ENCODE peak calls at places on chromosomes 6 and 20, in ten cellular contexts. One of them, this sample, is unnamed.

GRCh38 chr20:35828916-35829315 is 57.1 kb downstream of the PHF20 start:
- DNase-seq in fibroblast of the aortic adventitia: no peak
- DNase-seq in heart right ventricle: no peak
- DNase-seq in Calu3: no peak
- DNase-seq in CD14-positive monocyte: no peak
- DNase-seq in HFFc6: no peak
- DNase-seq in neural crest cell: no peak
- DNase-seq in nephron progenitor cell: no peak
- DNase-seq in psoas muscle: no peak
- DNase-seq in AG10803: no peak
- DNase-seq in this sample: no peak

GRCh38 chr6:6780231-6780630 is 191.7 kb downstream of the LY86 start:
- DNase-seq in fibroblast of the aortic adventitia: no peak
- DNase-seq in CD14-positive monocyte: no peak
- DNase-seq in Calu3: no peak
- DNase-seq in AG10803: no peak
- DNase-seq in neural crest cell: no peak
- DNase-seq in heart right ventricle: no peak
- DNase-seq in psoas muscle: no peak
- DNase-seq in nephron progenitor cell: no peak
- DNase-seq in HFFc6: no peak
- DNase-seq in this sample: no peak

GRCh38 chr20:60750909-60751308 is 501.2 kb upstream of the CDH4 start:
- DNase-seq in Calu3: no peak
- DNase-seq in heart right ventricle: no peak
- DNase-seq in HFFc6: no peak
- DNase-seq in neural crest cell: no peak
- DNase-seq in psoas muscle: no peak
- DNase-seq in fibroblast of the aortic adventitia: no peak
- DNase-seq in CD14-positive monocyte: no peak
- DNase-seq in nephron progenitor cell: no peak
- DNase-seq in AG10803: no peak
- DNase-seq in this sample: no peak

GRCh38 chr6:90421656-90422055 is 125.0 kb upstream of the BACH2 start:
- DNase-seq in AG10803: no peak
- DNase-seq in heart right ventricle: no peak
- DNase-seq in neural crest cell: no peak
- DNase-seq in nephron progenitor cell: no peak
- DNase-seq in HFFc6: no peak
- DNase-seq in fibroblast of the aortic adventitia: no peak
- DNase-seq in CD14-positive monocyte: no peak
- DNase-seq in Calu3: no peak
- DNase-seq in psoas muscle: no peak
- DNase-seq in this sample: no peak

GRCh38 chr6:25872804-25873203 is 1.2 kb downstream of the SLC17A3 start:
- DNase-seq in CD14-positive monocyte: no peak
- DNase-seq in AG10803: no peak
- DNase-seq in heart right ventricle: no peak
- DNase-seq in neural crest cell: no peak
- DNase-seq in fibroblast of the aortic adventitia: no peak
- DNase-seq in nephron progenitor cell: no peak
- DNase-seq in HFFc6: no peak
- DNase-seq in Calu3: no peak
- DNase-seq in psoas muscle: no peak
- DNase-seq in this sample: no peak

GRCh38 chr6:157597461-157598312 is 216.7 kb downstream of the ZDHHC14 start:
- DNase-seq in Calu3: peak
- DNase-seq in HFFc6: peak
- DNase-seq in nephron progenitor cell: peak
- DNase-seq in fibroblast of the aortic adventitia: peak
- DNase-seq in AG10803: peak
- DNase-seq in neural crest cell: peak
- DNase-seq in CD14-positive monocyte: no peak
- DNase-seq in psoas muscle: no peak
- DNase-seq in heart right ventricle: peak
- DNase-seq in this sample: peak

GRCh38 chr6:160804639-160805038 is 102.6 kb downstream of the PLG start:
- DNase-seq in HFFc6: no peak
- DNase-seq in fibroblast of the aortic adventitia: no peak
- DNase-seq in Calu3: no peak
- DNase-seq in heart right ventricle: no peak
- DNase-seq in nephron progenitor cell: no peak
- DNase-seq in neural crest cell: no peak
- DNase-seq in AG10803: no peak
- DNase-seq in CD14-positive monocyte: no peak
- DNase-seq in psoas muscle: no peak
- DNase-seq in this sample: no peak

GRCh38 chr20:15475483-15475882 is 1097.8 kb downstream of the KIF16B start:
- DNase-seq in fibroblast of the aortic adventitia: no peak
- DNase-seq in neural crest cell: no peak
- DNase-seq in AG10803: no peak
- DNase-seq in Calu3: peak
- DNase-seq in heart right ventricle: peak
- DNase-seq in CD14-positive monocyte: no peak
- DNase-seq in HFFc6: no peak
- DNase-seq in nephron progenitor cell: peak
- DNase-seq in psoas muscle: peak
- DNase-seq in this sample: no peak

GRCh38 chr20:33176101-33176500 is 8.1 kb downstream of the BPIFA2 start:
- DNase-seq in AG10803: no peak
- DNase-seq in psoas muscle: no peak
- DNase-seq in HFFc6: no peak
- DNase-seq in nephron progenitor cell: no peak
- DNase-seq in CD14-positive monocyte: no peak
- DNase-seq in heart right ventricle: no peak
- DNase-seq in fibroblast of the aortic adventitia: no peak
- DNase-seq in Calu3: no peak
- DNase-seq in neural crest cell: no peak
- DNase-seq in this sample: no peak

GRCh38 chr6:14046476-14047068 is 71.0 kb upstream of the CD83 start:
- DNase-seq in CD14-positive monocyte: no peak
- DNase-seq in heart right ventricle: no peak
- DNase-seq in Calu3: peak
- DNase-seq in HFFc6: peak
- DNase-seq in psoas muscle: no peak
- DNase-seq in fibroblast of the aortic adventitia: peak
- DNase-seq in nephron progenitor cell: peak
- DNase-seq in neural crest cell: peak
- DNase-seq in AG10803: peak
- DNase-seq in this sample: no peak

GRCh38 chr6:25898289-25898977 is 24.4 kb upstream of the SLC17A3 start:
- DNase-seq in HFFc6: no peak
- DNase-seq in heart right ventricle: no peak
- DNase-seq in AG10803: no peak
- DNase-seq in nephron progenitor cell: no peak
- DNase-seq in fibroblast of the aortic adventitia: no peak
- DNase-seq in psoas muscle: no peak
- DNase-seq in CD14-positive monocyte: no peak
- DNase-seq in neural crest cell: no peak
- DNase-seq in Calu3: no peak
- DNase-seq in this sample: no peak

GRCh38 chr6:138404666-138405337 is 779 bp downstream of the HEBP2 start:
- DNase-seq in fibroblast of the aortic adventitia: peak
- DNase-seq in HFFc6: no peak
- DNase-seq in AG10803: no peak
- DNase-seq in neural crest cell: no peak
- DNase-seq in CD14-positive monocyte: no peak
- DNase-seq in psoas muscle: peak
- DNase-seq in Calu3: no peak
- DNase-seq in nephron progenitor cell: peak
- DNase-seq in heart right ventricle: no peak
- DNase-seq in this sample: peak

GRCh38 chr6:75418233-75418632 is 75.4 kb downstream of the FILIP1 start:
- DNase-seq in CD14-positive monocyte: no peak
- DNase-seq in HFFc6: peak
- DNase-seq in AG10803: peak
- DNase-seq in psoas muscle: no peak
- DNase-seq in fibroblast of the aortic adventitia: no peak
- DNase-seq in heart right ventricle: no peak
- DNase-seq in neural crest cell: no peak
- DNase-seq in nephron progenitor cell: no peak
- DNase-seq in Calu3: peak
- DNase-seq in this sample: no peak

GRCh38 chr6:20846602-20847028 is 312.4 kb downstream of the CDKAL1 start:
- DNase-seq in Calu3: no peak
- DNase-seq in neural crest cell: no peak
- DNase-seq in heart right ventricle: no peak
- DNase-seq in HFFc6: no peak
- DNase-seq in fibroblast of the aortic adventitia: peak
- DNase-seq in psoas muscle: no peak
- DNase-seq in AG10803: no peak
- DNase-seq in CD14-positive monocyte: no peak
- DNase-seq in nephron progenitor cell: no peak
- DNase-seq in this sample: no peak

GRCh38 chr20:45679650-45680049 is 9.6 kb upstream of the WFDC11 start:
- DNase-seq in AG10803: no peak
- DNase-seq in psoas muscle: no peak
- DNase-seq in HFFc6: no peak
- DNase-seq in heart right ventricle: no peak
- DNase-seq in fibroblast of the aortic adventitia: no peak
- DNase-seq in Calu3: no peak
- DNase-seq in CD14-positive monocyte: no peak
- DNase-seq in nephron progenitor cell: no peak
- DNase-seq in neural crest cell: no peak
- DNase-seq in this sample: no peak

GRCh38 chr6:101668496-101668895 is 275.0 kb downstream of the GRIK2 start:
- DNase-seq in heart right ventricle: no peak
- DNase-seq in nephron progenitor cell: no peak
- DNase-seq in fibroblast of the aortic adventitia: peak
- DNase-seq in psoas muscle: no peak
- DNase-seq in HFFc6: no peak
- DNase-seq in AG10803: no peak
- DNase-seq in CD14-positive monocyte: no peak
- DNase-seq in neural crest cell: no peak
- DNase-seq in Calu3: no peak
- DNase-seq in this sample: no peak

GRCh38 chr20:19588731-19589130 is 169.3 kb upstream of the RIN2 start:
- DNase-seq in nephron progenitor cell: no peak
- DNase-seq in neural crest cell: no peak
- DNase-seq in HFFc6: no peak
- DNase-seq in AG10803: peak
- DNase-seq in fibroblast of the aortic adventitia: peak
- DNase-seq in heart right ventricle: no peak
- DNase-seq in CD14-positive monocyte: no peak
- DNase-seq in psoas muscle: no peak
- DNase-seq in Calu3: no peak
- DNase-seq in this sample: no peak

GRCh38 chr20:8777866-8778265 is 291.0 kb upstream of the PLCB4 start:
- DNase-seq in CD14-positive monocyte: no peak
- DNase-seq in heart right ventricle: no peak
- DNase-seq in HFFc6: no peak
- DNase-seq in nephron progenitor cell: no peak
- DNase-seq in AG10803: no peak
- DNase-seq in fibroblast of the aortic adventitia: peak
- DNase-seq in neural crest cell: no peak
- DNase-seq in Calu3: no peak
- DNase-seq in psoas muscle: no peak
- DNase-seq in this sample: no peak

GRCh38 chr6:168605964-168606363 is 165.0 kb downstream of the SMOC2 start:
- DNase-seq in Calu3: peak
- DNase-seq in AG10803: no peak
- DNase-seq in psoas muscle: no peak
- DNase-seq in CD14-positive monocyte: no peak
- DNase-seq in fibroblast of the aortic adventitia: no peak
- DNase-seq in HFFc6: no peak
- DNase-seq in neural crest cell: no peak
- DNase-seq in nephron progenitor cell: no peak
- DNase-seq in heart right ventricle: no peak
- DNase-seq in this sample: no peak
- TF ChIP-seq CTCF in Calu3: no peak
- TF ChIP-seq CTCF in AG10803: no peak
- TF ChIP-seq CTCF in psoas muscle: no peak
- TF ChIP-seq CTCF in CD14-positive monocyte: no peak
- TF ChIP-seq CTCF in fibroblast of the aortic adventitia: no peak
- TF ChIP-seq CTCF in HFFc6: no peak
- TF ChIP-seq CTCF in neural crest cell: no peak
- TF ChIP-seq CTCF in nephron progenitor cell: no peak
- TF ChIP-seq CTCF in heart right ventricle: no peak
- TF ChIP-seq CTCF in this sample: no peak

DNA sequence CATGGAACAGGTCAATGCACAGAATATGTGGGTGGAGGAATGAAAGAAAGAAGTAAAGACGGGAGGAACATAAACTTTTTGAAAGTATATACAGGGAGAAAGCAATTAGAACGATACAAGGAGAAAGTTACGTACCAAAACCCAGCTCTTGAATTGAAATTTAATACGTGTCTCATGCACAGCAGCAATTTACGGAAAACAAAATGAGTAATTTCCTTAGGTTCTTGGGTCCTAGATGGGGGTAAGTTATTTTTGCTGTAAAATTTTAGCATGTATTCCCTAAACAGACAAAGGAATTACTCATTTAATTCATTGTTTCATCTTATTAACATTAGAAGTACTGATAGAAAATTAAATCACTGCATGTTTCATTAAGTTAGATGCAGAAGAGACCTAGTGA is 75.8 kb downstream of the PDE10A start:
- DNase-seq in heart right ventricle: no peak
- DNase-seq in psoas muscle: no peak
- DNase-seq in nephron progenitor cell: no peak
- DNase-seq in fibroblast of the aortic adventitia: no peak
- DNase-seq in Calu3: no peak
- DNase-seq in AG10803: no peak
- DNase-seq in CD14-positive monocyte: no peak
- DNase-seq in neural crest cell: no peak
- DNase-seq in HFFc6: no peak
- DNase-seq in this sample: no peak
- TF ChIP-seq CTCF in heart right ventricle: no peak
- TF ChIP-seq CTCF in psoas muscle: no peak
- TF ChIP-seq CTCF in nephron progenitor cell: no peak
- TF ChIP-seq CTCF in fibroblast of the aortic adventitia: no peak
- TF ChIP-seq CTCF in Calu3: no peak
- TF ChIP-seq CTCF in AG10803: no peak
- TF ChIP-seq CTCF in CD14-positive monocyte: no peak
- TF ChIP-seq CTCF in neural crest cell: no peak
- TF ChIP-seq CTCF in HFFc6: no peak
- TF ChIP-seq CTCF in this sample: no peak

GRCh38 chr20:10357974-10358373 is 76.0 kb downstream of the MKKS start:
- DNase-seq in AG10803: no peak
- DNase-seq in neural crest cell: no peak
- DNase-seq in Calu3: no peak
- DNase-seq in fibroblast of the aortic adventitia: peak
- DNase-seq in HFFc6: no peak
- DNase-seq in heart right ventricle: no peak
- DNase-seq in nephron progenitor cell: no peak
- DNase-seq in psoas muscle: no peak
- DNase-seq in CD14-positive monocyte: no peak
- DNase-seq in this sample: no peak
- TF ChIP-seq CTCF in AG10803: peak
- TF ChIP-seq CTCF in neural crest cell: peak
- TF ChIP-seq CTCF in Calu3: no peak
- TF ChIP-seq CTCF in fibroblast of the aortic adventitia: peak
- TF ChIP-seq CTCF in HFFc6: peak
- TF ChIP-seq CTCF in heart right ventricle: peak
- TF ChIP-seq CTCF in nephron progenitor cell: peak
- TF ChIP-seq CTCF in psoas muscle: peak
- TF ChIP-seq CTCF in CD14-positive monocyte: peak
- TF ChIP-seq CTCF in this sample: peak

DNA sequence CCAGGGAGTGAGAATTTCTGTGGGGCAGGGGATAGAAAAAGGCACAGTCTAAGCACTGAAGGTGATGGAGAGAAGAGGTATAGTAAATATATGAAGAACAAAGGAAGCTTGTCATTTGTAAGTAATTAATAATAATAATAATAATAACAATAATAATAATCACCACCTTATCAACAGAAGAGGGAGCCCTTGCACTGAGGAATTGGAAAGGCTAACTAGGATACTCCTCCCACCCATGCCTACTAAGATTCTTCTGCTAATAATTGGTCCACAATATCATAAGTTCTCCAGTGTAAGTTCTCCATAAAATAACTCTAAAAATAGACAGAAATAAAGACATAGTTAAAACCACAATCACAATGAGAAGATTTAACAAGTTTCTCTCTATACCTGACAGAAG is 912 bp upstream of the OR12D3 start:
- DNase-seq in heart right ventricle: no peak
- DNase-seq in neural crest cell: no peak
- DNase-seq in Calu3: peak
- DNase-seq in psoas muscle: no peak
- DNase-seq in AG10803: no peak
- DNase-seq in fibroblast of the aortic adventitia: no peak
- DNase-seq in nephron progenitor cell: no peak
- DNase-seq in HFFc6: no peak
- DNase-seq in CD14-positive monocyte: no peak
- DNase-seq in this sample: no peak
- TF ChIP-seq CTCF in heart right ventricle: no peak
- TF ChIP-seq CTCF in neural crest cell: peak
- TF ChIP-seq CTCF in Calu3: no peak
- TF ChIP-seq CTCF in psoas muscle: no peak
- TF ChIP-seq CTCF in AG10803: no peak
- TF ChIP-seq CTCF in fibroblast of the aortic adventitia: no peak
- TF ChIP-seq CTCF in nephron progenitor cell: no peak
- TF ChIP-seq CTCF in HFFc6: no peak
- TF ChIP-seq CTCF in CD14-positive monocyte: no peak
- TF ChIP-seq CTCF in this sample: peak